ENCODE peak calls at places on chromosomes 3 and 15, in nine cellular contexts. H is NCI-H1694 treated with DMSO at 0.1 percent for 48 hours; I is naive thymus-derived CD8-positive, alpha-beta T cell; T is substantia nigra; Q is activated naive CD8-positive, alpha-beta T cell treated with anti-CD3 and anti-CD28 coated beads, Interleukin-2, amount 50 U/mL, for 24 hours; K is AG09319; W is HEK293T; M is upper lobe of left lung; D is aorta. U is an unnamed sample.

GRCh38 chr15:52529289-52529929 is 729 bp upstream of the MYO5A start:
- DNase-seq in H (no peak), I (peak), T (no peak), Q (peak), K (no peak), W (no peak), M (no peak), D (no peak), U (peak)

GRCh38 chr3:42688016-42688415 is 2.7 kb downstream of the KLHL40 start:
- DNase-seq in H (no peak), I (no peak), T (no peak), Q (no peak), K (no peak), W (no peak), M (no peak), D (peak), U (no peak)

GRCh38 chr15:95365615-95366107 is 964.8 kb upstream of the NR2F2 start:
- DNase-seq in H (no peak), I (no peak), T (no peak), Q (no peak), K (no peak), W (peak), M (no peak), D (no peak), U (no peak)

GRCh38 chr15:45715528-45715927 is 80.7 kb downstream of the SQOR start:
- DNase-seq in H (no peak), I (no peak), T (no peak), Q (no peak), K (no peak), W (no peak), M (no peak), D (no peak), U (no peak)

GRCh38 chr3:71495708-71496472 is 87.6 kb downstream of the FOXP1 start:
- DNase-seq in H (no peak), I (no peak), T (no peak), Q (no peak), K (no peak), W (no peak), M (no peak), D (no peak), U (no peak)

GRCh38 chr3:17894434-17895060 is 152.1 kb upstream of the TBC1D5 start:
- DNase-seq in H (no peak), I (peak), T (no peak), Q (peak), K (peak), W (peak), M (peak), D (no peak), U (no peak)

GRCh38 chr15:59611277-59612260 is at the start of gene GCNT3:
- DNase-seq in H (no peak), I (no peak), T (no peak), Q (no peak), K (no peak), W (no peak), M (peak), D (no peak), U (no peak)

GRCh38 chr3:55875137-55875536 is 388.0 kb upstream of the WNT5A start:
- DNase-seq in H (no peak), I (no peak), T (no peak), Q (no peak), K (no peak), W (no peak), M (no peak), D (no peak), U (no peak)

GRCh38 chr15:48250640-48251076 is 44.6 kb downstream of the SLC12A1 start:
- DNase-seq in H (peak), I (no peak), T (no peak), Q (no peak), K (peak), W (peak), M (no peak), D (no peak), U (peak)

GRCh38 chr15:77864211-77865105 is 213.1 kb downstream of the TBC1D2B start:
- DNase-seq in H (no peak), I (no peak), T (no peak), Q (no peak), K (no peak), W (no peak), M (no peak), D (peak), U (no peak)

GRCh38 chr3:69231929-69232437 is 109.6 kb upstream of the LMOD3 start:
- DNase-seq in H (no peak), I (no peak), T (no peak), Q (no peak), K (no peak), W (peak), M (no peak), D (no peak), U (no peak)

GRCh38 chr15:67107014-67107812 is 41.8 kb downstream of the SMAD3 start:
- DNase-seq in H (no peak), I (no peak), T (no peak), Q (no peak), K (peak), W (peak), M (peak), D (peak), U (no peak)

GRCh38 chr15:70154440-70155347 is 57.0 kb upstream of the TLE3 start:
- DNase-seq in H (no peak), I (no peak), T (no peak), Q (no peak), K (no peak), W (no peak), M (no peak), D (no peak), U (peak)

GRCh38 chr15:98807262-98807661 is 158.9 kb downstream of the IGF1R start:
- DNase-seq in H (no peak), I (no peak), T (no peak), Q (no peak), K (peak), W (no peak), M (no peak), D (no peak), U (no peak)

GRCh38 chr15:71109130-71109529 is 6.1 kb upstream of the THSD4 start:
- DNase-seq in H (no peak), I (no peak), T (no peak), Q (no peak), K (no peak), W (no peak), M (no peak), D (no peak), U (no peak)

GRCh38 chr3:101809178-101810022 is 30.4 kb downstream of the NXPE3 start:
- DNase-seq in H (peak), I (peak), T (no peak), Q (peak), K (no peak), W (peak), M (no peak), D (no peak), U (no peak)

GRCh38 chr15:26081758-26082068 is 218.6 kb upstream of the ATP10A start:
- DNase-seq in H (no peak), I (no peak), T (no peak), Q (no peak), K (no peak), W (peak), M (no peak), D (no peak), U (no peak)

GRCh38 chr3:16849240-16849639 is 35.5 kb upstream of the PLCL2 start:
- DNase-seq in H (no peak), I (peak), T (no peak), Q (peak), K (peak), W (no peak), M (peak), D (no peak), U (no peak)

GRCh38 chr3:43391621-43392020 is 105.3 kb downstream of the SNRK start:
- DNase-seq in H (no peak), I (no peak), T (no peak), Q (no peak), K (no peak), W (no peak), M (no peak), D (no peak), U (no peak)

GRCh38 chr3:25428003-25428861 is at the start of gene RARB:
- DNase-seq in H (peak), I (no peak), T (peak), Q (no peak), K (peak), W (peak), M (peak), D (peak), U (peak)

GRCh38 chr3:53862241-53862640 is 15.9 kb downstream of the IL17RB start:
- DNase-seq in H (no peak), I (no peak), T (no peak), Q (no peak), K (no peak), W (no peak), M (no peak), D (no peak), U (no peak)

GRCh38 chr15:75661041-75661778 is 13.5 kb downstream of the SNX33 start:
- DNase-seq in H (no peak), I (no peak), T (no peak), Q (no peak), K (peak), W (no peak), M (peak), D (peak), U (no peak)

GRCh38 chr3:89859738-89860137 is 752.3 kb downstream of the EPHA3 start:
- DNase-seq in H (no peak), I (no peak), T (no peak), Q (no peak), K (no peak), W (no peak), M (no peak), D (no peak), U (no peak)

GRCh38 chr3:184275302-184275701 is 520 bp upstream of the ECE2 start:
- DNase-seq in H (no peak), I (no peak), T (no peak), Q (no peak), K (no peak), W (no peak), M (no peak), D (no peak), U (no peak)

GRCh38 chr15:36579792-36580431 is 486 bp downstream of the CDIN1 start:
- DNase-seq in H (no peak), I (peak), T (no peak), Q (peak), K (no peak), W (no peak), M (peak), D (no peak), U (peak)

GRCh38 chr15:33188654-33189257 is 5.8 kb downstream of the FMN1 start:
- DNase-seq in H (no peak), I (no peak), T (no peak), Q (no peak), K (no peak), W (no peak), M (peak), D (no peak), U (no peak)

GRCh38 chr3:29493109-29493508 is 212.2 kb downstream of the RBMS3 start:
- DNase-seq in H (no peak), I (no peak), T (no peak), Q (no peak), K (no peak), W (no peak), M (no peak), D (no peak), U (no peak)

GRCh38 chr15:57035664-57036063 is 117.2 kb downstream of the TCF12 start:
- DNase-seq in H (no peak), I (no peak), T (no peak), Q (no peak), K (no peak), W (no peak), M (no peak), D (no peak), U (no peak)

GRCh38 chr15:30923429-30923828 is 19.7 kb downstream of the FAN1 start:
- DNase-seq in H (no peak), I (no peak), T (peak), Q (no peak), K (no peak), W (no peak), M (no peak), D (no peak), U (no peak)

GRCh38 chr15:72934921-72935320 is 117.3 kb upstream of the NEO1 start:
- DNase-seq in H (no peak), I (no peak), T (no peak), Q (no peak), K (no peak), W (no peak), M (no peak), D (no peak), U (no peak)

GRCh38 chr15:43516185-43516584 is 1.2 kb upstream of the MAP1A start:
- DNase-seq in H (no peak), I (no peak), T (no peak), Q (no peak), K (peak), W (no peak), M (no peak), D (peak), U (no peak)

GRCh38 chr3:181369637-181370036 is 342.1 kb upstream of the SOX2 start:
- DNase-seq in H (no peak), I (no peak), T (no peak), Q (no peak), K (no peak), W (no peak), M (no peak), D (no peak), U (no peak)

GRCh38 chr3:195148553-195148952 is 122.4 kb downstream of the XXYLT1 start:
- DNase-seq in H (no peak), I (no peak), T (no peak), Q (no peak), K (no peak), W (no peak), M (no peak), D (no peak), U (no peak)

GRCh38 chr3:175266478-175266877 is 407.3 kb downstream of the NAALADL2 start:
- DNase-seq in H (no peak), I (no peak), T (no peak), Q (no peak), K (no peak), W (no peak), M (no peak), D (no peak), U (no peak)

GRCh38 chr3:37619568-37619967 is 242.1 kb upstream of the CTDSPL start:
- DNase-seq in H (no peak), I (no peak), T (no peak), Q (no peak), K (no peak), W (no peak), M (no peak), D (no peak), U (no peak)